ENCODE peak calls at places on chromosomes 16 and 17, in nine cellular contexts. One of them, this sample, is unnamed.

GRCh38 chr17:78258323-78259229 is 27.1 kb downstream of the TMEM235 start:
- DNase-seq in breast epithelium: no peak
- DNase-seq in NCI-H345: peak
- DNase-seq in thoracic aorta: no peak
- DNase-seq in fibroblast of mammary gland: no peak
- DNase-seq in NCI-H2171: no peak
- DNase-seq in T-helper 2 cell treated with Interferon-gamma antibody and Interleukin-4, amounts not matched to agents 5 μg/mL and 100 μg/mL, for 36 hours: peak
- DNase-seq in esophagus squamous epithelium: no peak
- DNase-seq in COR-L47: peak
- DNase-seq in this sample: peak

GRCh38 chr16:11052080-11052808 is 107.9 kb downstream of the CLEC16A start:
- DNase-seq in NCI-H345: no peak
- DNase-seq in thoracic aorta: no peak
- DNase-seq in T-helper 2 cell treated with Interferon-gamma antibody and Interleukin-4, amounts not matched to agents 5 μg/mL and 100 μg/mL, for 36 hours: peak
- DNase-seq in breast epithelium: no peak
- DNase-seq in COR-L47: no peak
- DNase-seq in fibroblast of mammary gland: no peak
- DNase-seq in NCI-H2171: no peak
- DNase-seq in esophagus squamous epithelium: no peak
- DNase-seq in this sample: peak

GRCh38 chr16:77918792-77919707 is 103.3 kb upstream of the CLEC3A start:
- DNase-seq in NCI-H345: peak
- DNase-seq in T-helper 2 cell treated with Interferon-gamma antibody and Interleukin-4, amounts not matched to agents 5 μg/mL and 100 μg/mL, for 36 hours: no peak
- DNase-seq in esophagus squamous epithelium: no peak
- DNase-seq in fibroblast of mammary gland: no peak
- DNase-seq in NCI-H2171: no peak
- DNase-seq in COR-L47: peak
- DNase-seq in breast epithelium: no peak
- DNase-seq in thoracic aorta: no peak
- DNase-seq in this sample: no peak

GRCh38 chr17:83030432-83030831 is 49.0 kb upstream of the METRNL start:
- DNase-seq in T-helper 2 cell treated with Interferon-gamma antibody and Interleukin-4, amounts not matched to agents 5 μg/mL and 100 μg/mL, for 36 hours: no peak
- DNase-seq in NCI-H2171: no peak
- DNase-seq in thoracic aorta: no peak
- DNase-seq in esophagus squamous epithelium: no peak
- DNase-seq in breast epithelium: no peak
- DNase-seq in fibroblast of mammary gland: no peak
- DNase-seq in NCI-H345: no peak
- DNase-seq in COR-L47: no peak
- DNase-seq in this sample: no peak

GRCh38 chr16:89114159-89114981 is 20.7 kb downstream of the ACSF3 start:
- DNase-seq in COR-L47: no peak
- DNase-seq in breast epithelium: no peak
- DNase-seq in esophagus squamous epithelium: no peak
- DNase-seq in NCI-H2171: no peak
- DNase-seq in fibroblast of mammary gland: peak
- DNase-seq in thoracic aorta: no peak
- DNase-seq in T-helper 2 cell treated with Interferon-gamma antibody and Interleukin-4, amounts not matched to agents 5 μg/mL and 100 μg/mL, for 36 hours: no peak
- DNase-seq in NCI-H345: no peak
- DNase-seq in this sample: no peak

GRCh38 chr17:47703191-47703591 is 9.2 kb downstream of the TBKBP1 start:
- DNase-seq in NCI-H345: no peak
- DNase-seq in fibroblast of mammary gland: no peak
- DNase-seq in T-helper 2 cell treated with Interferon-gamma antibody and Interleukin-4, amounts not matched to agents 5 μg/mL and 100 μg/mL, for 36 hours: peak
- DNase-seq in COR-L47: no peak
- DNase-seq in thoracic aorta: no peak
- DNase-seq in esophagus squamous epithelium: no peak
- DNase-seq in NCI-H2171: no peak
- DNase-seq in breast epithelium: no peak
- DNase-seq in this sample: peak

GRCh38 chr16:75761111-75761510 is 34.8 kb upstream of the CPHXL start:
- DNase-seq in esophagus squamous epithelium: no peak
- DNase-seq in fibroblast of mammary gland: peak
- DNase-seq in thoracic aorta: no peak
- DNase-seq in T-helper 2 cell treated with Interferon-gamma antibody and Interleukin-4, amounts not matched to agents 5 μg/mL and 100 μg/mL, for 36 hours: no peak
- DNase-seq in NCI-H345: no peak
- DNase-seq in breast epithelium: no peak
- DNase-seq in COR-L47: no peak
- DNase-seq in NCI-H2171: no peak
- DNase-seq in this sample: no peak

GRCh38 chr17:36721560-36722120 is 120.3 kb downstream of the MRM1 start:
- DNase-seq in fibroblast of mammary gland: no peak
- DNase-seq in NCI-H2171: no peak
- DNase-seq in thoracic aorta: no peak
- DNase-seq in NCI-H345: no peak
- DNase-seq in breast epithelium: no peak
- DNase-seq in T-helper 2 cell treated with Interferon-gamma antibody and Interleukin-4, amounts not matched to agents 5 μg/mL and 100 μg/mL, for 36 hours: no peak
- DNase-seq in esophagus squamous epithelium: no peak
- DNase-seq in COR-L47: peak
- DNase-seq in this sample: peak

GRCh38 chr17:10316986-10317834 is 55.6 kb downstream of the MYH13 start:
- DNase-seq in NCI-H2171: no peak
- DNase-seq in T-helper 2 cell treated with Interferon-gamma antibody and Interleukin-4, amounts not matched to agents 5 μg/mL and 100 μg/mL, for 36 hours: peak
- DNase-seq in thoracic aorta: peak
- DNase-seq in COR-L47: no peak
- DNase-seq in NCI-H345: no peak
- DNase-seq in fibroblast of mammary gland: peak
- DNase-seq in breast epithelium: no peak
- DNase-seq in esophagus squamous epithelium: no peak
- DNase-seq in this sample: peak

GRCh38 chr17:45235071-45236001 is 13.7 kb downstream of the FMNL1 start:
- DNase-seq in NCI-H2171: no peak
- DNase-seq in T-helper 2 cell treated with Interferon-gamma antibody and Interleukin-4, amounts not matched to agents 5 μg/mL and 100 μg/mL, for 36 hours: peak
- DNase-seq in fibroblast of mammary gland: peak
- DNase-seq in esophagus squamous epithelium: no peak
- DNase-seq in COR-L47: peak
- DNase-seq in thoracic aorta: peak
- DNase-seq in NCI-H345: peak
- DNase-seq in breast epithelium: peak
- DNase-seq in this sample: peak

GRCh38 chr16:31008154-31008950 is 2.1 kb downstream of the STX1B start:
- DNase-seq in thoracic aorta: no peak
- DNase-seq in fibroblast of mammary gland: peak
- DNase-seq in T-helper 2 cell treated with Interferon-gamma antibody and Interleukin-4, amounts not matched to agents 5 μg/mL and 100 μg/mL, for 36 hours: no peak
- DNase-seq in NCI-H2171: no peak
- DNase-seq in COR-L47: no peak
- DNase-seq in breast epithelium: no peak
- DNase-seq in esophagus squamous epithelium: no peak
- DNase-seq in NCI-H345: no peak
- DNase-seq in this sample: no peak

GRCh38 chr16:12349950-12350842 is 373.7 kb downstream of the SNX29 start:
- DNase-seq in esophagus squamous epithelium: no peak
- DNase-seq in T-helper 2 cell treated with Interferon-gamma antibody and Interleukin-4, amounts not matched to agents 5 μg/mL and 100 μg/mL, for 36 hours: no peak
- DNase-seq in thoracic aorta: no peak
- DNase-seq in COR-L47: no peak
- DNase-seq in fibroblast of mammary gland: no peak
- DNase-seq in NCI-H2171: no peak
- DNase-seq in breast epithelium: no peak
- DNase-seq in NCI-H345: no peak
- DNase-seq in this sample: no peak

GRCh38 chr17:3511841-3512511 is 36.2 kb downstream of the ASPA start:
- DNase-seq in breast epithelium: no peak
- DNase-seq in esophagus squamous epithelium: no peak
- DNase-seq in T-helper 2 cell treated with Interferon-gamma antibody and Interleukin-4, amounts not matched to agents 5 μg/mL and 100 μg/mL, for 36 hours: no peak
- DNase-seq in fibroblast of mammary gland: peak
- DNase-seq in COR-L47: no peak
- DNase-seq in thoracic aorta: no peak
- DNase-seq in NCI-H345: no peak
- DNase-seq in NCI-H2171: no peak
- DNase-seq in this sample: no peak

GRCh38 chr17:28317099-28317964 is 1.7 kb upstream of the TMEM97 start:
- DNase-seq in COR-L47: no peak
- DNase-seq in NCI-H345: no peak
- DNase-seq in esophagus squamous epithelium: no peak
- DNase-seq in thoracic aorta: no peak
- DNase-seq in breast epithelium: no peak
- DNase-seq in NCI-H2171: no peak
- DNase-seq in fibroblast of mammary gland: no peak
- DNase-seq in T-helper 2 cell treated with Interferon-gamma antibody and Interleukin-4, amounts not matched to agents 5 μg/mL and 100 μg/mL, for 36 hours: no peak
- DNase-seq in this sample: no peak

GRCh38 chr16:3347586-3347985 is 8.1 kb upstream of the OR2C1 start:
- DNase-seq in NCI-H2171: no peak
- DNase-seq in breast epithelium: no peak
- DNase-seq in T-helper 2 cell treated with Interferon-gamma antibody and Interleukin-4, amounts not matched to agents 5 μg/mL and 100 μg/mL, for 36 hours: no peak
- DNase-seq in thoracic aorta: no peak
- DNase-seq in esophagus squamous epithelium: no peak
- DNase-seq in fibroblast of mammary gland: no peak
- DNase-seq in COR-L47: no peak
- DNase-seq in NCI-H345: no peak
- DNase-seq in this sample: no peak

GRCh38 chr17:39737761-39738567 is at the start of gene GRB7:
- DNase-seq in NCI-H2171: peak
- DNase-seq in NCI-H345: peak
- DNase-seq in thoracic aorta: no peak
- DNase-seq in T-helper 2 cell treated with Interferon-gamma antibody and Interleukin-4, amounts not matched to agents 5 μg/mL and 100 μg/mL, for 36 hours: no peak
- DNase-seq in fibroblast of mammary gland: no peak
- DNase-seq in COR-L47: peak
- DNase-seq in breast epithelium: peak
- DNase-seq in esophagus squamous epithelium: no peak
- DNase-seq in this sample: peak

GRCh38 chr17:66348605-66349165 is 46.3 kb downstream of the PRKCA start:
- DNase-seq in T-helper 2 cell treated with Interferon-gamma antibody and Interleukin-4, amounts not matched to agents 5 μg/mL and 100 μg/mL, for 36 hours: peak
- DNase-seq in fibroblast of mammary gland: peak
- DNase-seq in breast epithelium: no peak
- DNase-seq in thoracic aorta: no peak
- DNase-seq in esophagus squamous epithelium: no peak
- DNase-seq in NCI-H2171: peak
- DNase-seq in NCI-H345: peak
- DNase-seq in COR-L47: peak
- DNase-seq in this sample: no peak

GRCh38 chr16:77894054-77894632 is 105.8 kb downstream of the VAT1L start:
- DNase-seq in fibroblast of mammary gland: no peak
- DNase-seq in thoracic aorta: no peak
- DNase-seq in NCI-H2171: no peak
- DNase-seq in COR-L47: no peak
- DNase-seq in breast epithelium: no peak
- DNase-seq in T-helper 2 cell treated with Interferon-gamma antibody and Interleukin-4, amounts not matched to agents 5 μg/mL and 100 μg/mL, for 36 hours: no peak
- DNase-seq in esophagus squamous epithelium: no peak
- DNase-seq in NCI-H345: no peak
- DNase-seq in this sample: no peak

GRCh38 chr17:75721463-75722011 is 278 bp downstream of the ITGB4 start:
- DNase-seq in fibroblast of mammary gland: no peak
- DNase-seq in NCI-H345: no peak
- DNase-seq in NCI-H2171: no peak
- DNase-seq in COR-L47: no peak
- DNase-seq in esophagus squamous epithelium: no peak
- DNase-seq in breast epithelium: no peak
- DNase-seq in thoracic aorta: no peak
- DNase-seq in T-helper 2 cell treated with Interferon-gamma antibody and Interleukin-4, amounts not matched to agents 5 μg/mL and 100 μg/mL, for 36 hours: no peak
- DNase-seq in this sample: no peak

GRCh38 chr17:52982331-52982730 is 823.8 kb upstream of the CA10 start:
- DNase-seq in thoracic aorta: no peak
- DNase-seq in COR-L47: no peak
- DNase-seq in NCI-H2171: no peak
- DNase-seq in T-helper 2 cell treated with Interferon-gamma antibody and Interleukin-4, amounts not matched to agents 5 μg/mL and 100 μg/mL, for 36 hours: no peak
- DNase-seq in esophagus squamous epithelium: no peak
- DNase-seq in breast epithelium: no peak
- DNase-seq in fibroblast of mammary gland: no peak
- DNase-seq in NCI-H345: no peak
- DNase-seq in this sample: no peak

GRCh38 chr17:16486373-16487250 is 5.4 kb downstream of the LRRC75A start:
- DNase-seq in fibroblast of mammary gland: peak
- DNase-seq in thoracic aorta: peak
- DNase-seq in COR-L47: peak
- DNase-seq in T-helper 2 cell treated with Interferon-gamma antibody and Interleukin-4, amounts not matched to agents 5 μg/mL and 100 μg/mL, for 36 hours: no peak
- DNase-seq in esophagus squamous epithelium: no peak
- DNase-seq in NCI-H2171: peak
- DNase-seq in breast epithelium: peak
- DNase-seq in NCI-H345: peak
- DNase-seq in this sample: no peak

GRCh38 chr17:65265276-65265675 is 128.1 kb downstream of the RGS9 start:
- DNase-seq in NCI-H2171: no peak
- DNase-seq in breast epithelium: no peak
- DNase-seq in NCI-H345: no peak
- DNase-seq in fibroblast of mammary gland: no peak
- DNase-seq in COR-L47: no peak
- DNase-seq in thoracic aorta: no peak
- DNase-seq in esophagus squamous epithelium: no peak
- DNase-seq in T-helper 2 cell treated with Interferon-gamma antibody and Interleukin-4, amounts not matched to agents 5 μg/mL and 100 μg/mL, for 36 hours: no peak
- DNase-seq in this sample: no peak

GRCh38 chr16:11224894-11225676 is 30.9 kb downstream of the SOCS1 start:
- DNase-seq in T-helper 2 cell treated with Interferon-gamma antibody and Interleukin-4, amounts not matched to agents 5 μg/mL and 100 μg/mL, for 36 hours: peak
- DNase-seq in thoracic aorta: no peak
- DNase-seq in fibroblast of mammary gland: no peak
- DNase-seq in esophagus squamous epithelium: peak
- DNase-seq in breast epithelium: no peak
- DNase-seq in NCI-H345: no peak
- DNase-seq in NCI-H2171: no peak
- DNase-seq in COR-L47: no peak
- DNase-seq in this sample: peak